ENCODE peak calls at places on chromosomes 3 and 15, in seven cellular contexts. J is lower lobe of right lung; O is CD4-positive, alpha-beta T cell; B is OCI-LY7; D is HFFc6; U is MCF 10A; F is AG04450. Q is an unnamed sample.

GRCh38 chr3:186790261-186790981 is 7.0 kb downstream of the EIF4A2 start:
- DNase-seq in J (no peak), O (no peak), U (peak; percentile 73), F (no peak), D (peak; percentile 57), B (peak; percentile 50), Q (no peak)

GRCh38 chr3:123535580-123535979 is 49.3 kb downstream of the HACD2 start:
- DNase-seq in J (no peak), F (no peak), U (peak; percentile 4), O (no peak), B (no peak), D (peak; percentile 87), Q (no peak)

GRCh38 chr3:100682056-100682853 is 27.0 kb upstream of the TFG start:
- DNase-seq in O (no peak), J (peak; percentile 55), U (no peak), F (no peak), B (no peak), D (no peak), Q (no peak)

GRCh38 chr3:167031364-167032049 is 348.6 kb downstream of the ZBBX start:
- DNase-seq in O (no peak), J (no peak), F (no peak), U (no peak), B (no peak), D (no peak), Q (no peak)

GRCh38 chr3:53817809-53818208 is 28.4 kb downstream of the CHDH start:
- DNase-seq in B (no peak), U (no peak), J (no peak), F (no peak), D (no peak), O (no peak), Q (no peak)

GRCh38 chr3:48716508-48716981 is 476 bp downstream of the IP6K2 start:
- DNase-seq in D (no peak), O (peak; percentile 5), U (no peak), J (no peak), F (no peak), B (peak; percentile 49), Q (no peak)

GRCh38 chr15:85125056-85125661 is 143.5 kb downstream of the PDE8A start:
- DNase-seq in U (peak; percentile 29), F (no peak), O (no peak), B (no peak), D (peak; percentile 17), J (no peak), Q (peak; percentile 2)

GRCh38 chr15:84605225-84605882 is 4.5 kb downstream of the ZSCAN2 start:
- DNase-seq in F (no peak), U (no peak), B (peak; percentile 25), O (no peak), D (no peak), J (no peak), Q (no peak)

GRCh38 chr15:91055548-91056331 is 33.3 kb upstream of the VPS33B start:
- DNase-seq in D (peak; percentile 71), U (peak; percentile 86), B (peak; percentile 59), J (no peak), O (no peak), F (peak; percentile 11), Q (peak; percentile 8)

GRCh38 chr3:71582612-71583568 is 638 bp downstream of the FOXP1 start:
- DNase-seq in D (no peak), B (peak; percentile 92), O (peak; percentile 65), F (no peak), U (peak; percentile 69), J (peak; percentile 91), Q (no peak)

GRCh38 chr15:91572110-91572509 is 281.4 kb upstream of the SLCO3A1 start:
- DNase-seq in O (no peak), F (no peak), D (no peak), U (peak; percentile 37), J (no peak), B (no peak), Q (no peak)

GRCh38 chr3:10992017-10992945 is at the start of gene SLC6A1:
- DNase-seq in O (no peak), F (no peak), U (no peak), D (no peak), B (no peak), J (no peak), Q (no peak)

GRCh38 chr15:61750271-61751084 is 309.8 kb downstream of the VPS13C start:
- DNase-seq in F (no peak), D (no peak), B (no peak), O (no peak), U (no peak), J (peak; percentile 64), Q (no peak)

GRCh38 chr15:83769411-83769960 is 115.6 kb downstream of the ADAMTSL3 start:
- DNase-seq in J (no peak), F (no peak), O (no peak), D (no peak), B (no peak), U (peak; percentile 22), Q (no peak)

GRCh38 chr3:63979093-63979492 is 44.2 kb downstream of the PSMD6 start:
- DNase-seq in D (peak; percentile 43), O (peak; percentile 26), B (no peak), F (no peak), J (no peak), U (no peak), Q (no peak)

GRCh38 chr3:65483475-65483874 is 555.2 kb downstream of the MAGI1 start:
- DNase-seq in U (no peak), J (peak; percentile 63), O (no peak), D (no peak), B (no peak), F (no peak), Q (no peak)

GRCh38 chr3:48552111-48552911 is 4.3 kb downstream of the PFKFB4 start:
- DNase-seq in F (no peak), U (no peak), O (no peak), D (no peak), J (no peak), B (no peak), Q (no peak)

GRCh38 chr3:112569265-112569664 is 7.4 kb downstream of the SLC35A5 start:
- DNase-seq in D (no peak), O (no peak), B (no peak), U (no peak), J (no peak), F (no peak), Q (no peak)

GRCh38 chr15:40092416-40093223 is 16.1 kb downstream of the BMF start:
- DNase-seq in O (no peak), U (no peak), D (peak; percentile 92), F (peak; percentile 76), J (peak; percentile 69), B (no peak), Q (peak; percentile 96)

GRCh38 chr3:77319711-77320110 is 279.8 kb downstream of the ROBO2 start:
- DNase-seq in B (peak; percentile 1), F (no peak), D (no peak), J (no peak), U (peak; percentile 15), O (no peak), Q (no peak)

GRCh38 chr3:77323616-77324015 is 283.7 kb downstream of the ROBO2 start:
- DNase-seq in F (no peak), O (no peak), U (no peak), B (no peak), D (no peak), J (no peak), Q (no peak)

GRCh38 chr3:77321646-77322045 is 281.7 kb downstream of the ROBO2 start:
- DNase-seq in D (no peak), U (no peak), B (no peak), O (no peak), F (no peak), J (no peak), Q (no peak)

GRCh38 chr3:77324115-77324514 is 284.2 kb downstream of the ROBO2 start:
- DNase-seq in O (no peak), F (no peak), D (no peak), B (no peak), J (no peak), U (no peak), Q (no peak)

DNA sequence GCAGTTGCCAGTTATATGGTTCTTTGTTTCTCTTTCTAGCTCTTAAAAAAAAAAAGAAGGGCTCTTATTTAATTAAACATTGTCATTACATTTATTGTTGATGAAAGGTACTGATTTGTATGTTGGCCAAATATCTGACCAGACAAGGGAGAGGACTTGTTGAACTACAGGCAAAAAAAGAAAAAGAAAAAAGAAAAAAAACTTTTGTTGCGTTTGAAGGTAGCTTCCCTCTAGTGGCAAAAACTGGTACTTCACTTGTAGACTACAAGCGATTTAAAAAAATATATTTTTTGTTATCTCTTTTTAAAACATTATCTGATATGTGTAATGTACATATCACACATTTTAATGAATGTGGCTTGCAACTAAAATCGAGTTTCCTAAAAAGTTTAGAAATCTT is 280.6 kb downstream of the ROBO2 start:
- DNase-seq in B (peak; percentile 37), F (peak; percentile 33), U (peak; percentile 36), D (peak; percentile 21), O (no peak), J (no peak), Q (no peak)
- TF ChIP-seq CTCF in B (peak; percentile 86), F (peak; percentile 80), U (peak; percentile 45), D (peak; percentile 85), O (no peak), J (peak; percentile 59), Q (peak; percentile 57)

GRCh38 chr15:52254331-52254730 is 41.3 kb downstream of the MYO5C start:
- DNase-seq in D (no peak), F (no peak), B (peak; percentile 57), O (no peak), U (no peak), J (no peak), Q (no peak)

GRCh38 chr15:52256366-52256765 is 39.2 kb downstream of the MYO5C start:
- DNase-seq in B (peak; percentile 84), J (no peak), F (peak; percentile 50), D (peak; percentile 69), O (peak; percentile 59), U (peak; percentile 73), Q (peak; percentile 50)

GRCh38 chr15:52256930-52257733 is 38.5 kb downstream of the MYO5C start:
- DNase-seq in D (no peak), F (no peak), O (no peak), U (no peak), J (no peak), B (no peak), Q (no peak)

GRCh38 chr15:52255008-52255407 is 40.6 kb downstream of the MYO5C start:
- DNase-seq in J (no peak), B (no peak), U (peak; percentile 47), O (no peak), D (peak; percentile 23), F (no peak), Q (no peak)

DNA sequence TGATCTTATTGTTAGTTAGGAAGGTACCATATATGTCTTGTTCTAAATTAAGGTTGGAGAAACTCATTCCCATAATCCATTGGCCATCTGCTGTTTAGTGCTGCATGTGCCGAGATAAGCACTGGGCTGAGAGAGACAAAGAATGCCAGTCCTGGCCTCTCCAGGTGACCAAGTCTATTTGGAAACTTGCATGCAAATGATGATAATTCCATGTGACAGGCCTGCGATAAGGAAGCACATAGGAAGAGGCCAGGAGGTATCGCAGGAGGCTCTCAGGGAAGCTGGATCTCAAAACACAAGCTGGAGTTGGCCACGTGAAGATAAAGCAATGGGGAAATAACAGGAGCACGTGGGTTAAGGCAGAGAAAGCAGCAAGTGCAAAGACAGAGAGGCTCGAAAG is 39.7 kb downstream of the MYO5C start:
- DNase-seq in F (no peak), J (no peak), O (no peak), U (no peak), B (no peak), D (no peak), Q (no peak)
- TF ChIP-seq CTCF in F (no peak), J (no peak), O (no peak), U (no peak), B (no peak), D (no peak), Q (no peak)

GRCh38 chr15:38192496-38192895 is 60.1 kb upstream of the SPRED1 start:
- DNase-seq in U (no peak), B (peak; percentile 95), J (no peak), D (no peak), O (no peak), F (no peak), Q (no peak)
- TF ChIP-seq CTCF in U (no peak), B (peak; percentile 56), J (no peak), D (no peak), O (no peak), F (no peak), Q (no peak)

GRCh38 chr15:66905954-66906353 is 159.4 kb upstream of the SMAD3 start:
- DNase-seq in D (no peak), B (no peak), J (no peak), F (no peak), O (no peak), U (no peak), Q (no peak)
- TF ChIP-seq CTCF in D (peak; percentile 54), B (peak; percentile 57), J (no peak), F (no peak), O (no peak), U (no peak), Q (no peak)

Q was measured in AG09319.